ENCODE peak calls at places on chromosomes 13 and 19, in nine cellular contexts. One of them, this sample, is unnamed.

GRCh38 chr13:27919934-27920676 is at the start of gene PDX1:
- DNase-seq in GM23248: peak; percentile 28
- DNase-seq in neuronal stem cell: peak; percentile 48
- DNase-seq in cardiac muscle cell: no peak
- DNase-seq in adrenal gland: peak; percentile 15
- DNase-seq in IMR-90: no peak
- DNase-seq in psoas muscle: no peak
- DNase-seq in fibroblast of lung: no peak
- DNase-seq in heart left ventricle: no peak
- DNase-seq in this sample: no peak

GRCh38 chr13:98055623-98056022 is 87.3 kb upstream of the FARP1 start:
- DNase-seq in GM23248: no peak
- DNase-seq in neuronal stem cell: no peak
- DNase-seq in cardiac muscle cell: no peak
- DNase-seq in adrenal gland: no peak
- DNase-seq in IMR-90: no peak
- DNase-seq in psoas muscle: no peak
- DNase-seq in fibroblast of lung: no peak
- DNase-seq in heart left ventricle: no peak
- DNase-seq in this sample: no peak

GRCh38 chr19:56637976-56638555 is 4.9 kb upstream of the SMIM17 start:
- DNase-seq in GM23248: peak; percentile 81
- DNase-seq in neuronal stem cell: peak; percentile 90
- DNase-seq in cardiac muscle cell: peak; percentile 80
- DNase-seq in adrenal gland: peak; percentile 89
- DNase-seq in IMR-90: peak; percentile 65
- DNase-seq in psoas muscle: peak; percentile 50
- DNase-seq in fibroblast of lung: peak; percentile 74
- DNase-seq in heart left ventricle: peak; percentile 87
- DNase-seq in this sample: peak; percentile 42

GRCh38 chr13:60974296-60974695 is 441.4 kb downstream of the PCDH20 start:
- DNase-seq in GM23248: no peak
- DNase-seq in neuronal stem cell: no peak
- DNase-seq in cardiac muscle cell: no peak
- DNase-seq in adrenal gland: no peak
- DNase-seq in IMR-90: no peak
- DNase-seq in psoas muscle: no peak
- DNase-seq in fibroblast of lung: no peak
- DNase-seq in heart left ventricle: no peak
- DNase-seq in this sample: no peak

GRCh38 chr19:45130888-45131615 is 29.7 kb downstream of the NKPD1 start:
- DNase-seq in GM23248: peak; percentile 50
- DNase-seq in neuronal stem cell: no peak
- DNase-seq in cardiac muscle cell: no peak
- DNase-seq in adrenal gland: peak; percentile 64
- DNase-seq in IMR-90: peak; percentile 16
- DNase-seq in psoas muscle: no peak
- DNase-seq in fibroblast of lung: no peak
- DNase-seq in heart left ventricle: no peak
- DNase-seq in this sample: peak; percentile 85

GRCh38 chr13:98546402-98546801 is 30.5 kb downstream of the STK24 start:
- DNase-seq in GM23248: no peak
- DNase-seq in neuronal stem cell: no peak
- DNase-seq in cardiac muscle cell: no peak
- DNase-seq in adrenal gland: no peak
- DNase-seq in IMR-90: no peak
- DNase-seq in psoas muscle: no peak
- DNase-seq in fibroblast of lung: no peak
- DNase-seq in heart left ventricle: no peak
- DNase-seq in this sample: no peak

GRCh38 chr19:42028304-42029216 is 34.5 kb upstream of the ATP1A3 start:
- DNase-seq in GM23248: no peak
- DNase-seq in neuronal stem cell: peak; percentile 33
- DNase-seq in cardiac muscle cell: no peak
- DNase-seq in adrenal gland: no peak
- DNase-seq in IMR-90: no peak
- DNase-seq in psoas muscle: no peak
- DNase-seq in fibroblast of lung: no peak
- DNase-seq in heart left ventricle: peak; percentile 5
- DNase-seq in this sample: no peak

GRCh38 chr19:28823338-28823961 is 389.5 kb downstream of the UQCRFS1 start:
- DNase-seq in GM23248: no peak
- DNase-seq in neuronal stem cell: peak; percentile 3
- DNase-seq in cardiac muscle cell: no peak
- DNase-seq in adrenal gland: no peak
- DNase-seq in IMR-90: no peak
- DNase-seq in psoas muscle: no peak
- DNase-seq in fibroblast of lung: no peak
- DNase-seq in heart left ventricle: no peak
- DNase-seq in this sample: no peak

GRCh38 chr13:31703780-31704179 is 35.5 kb upstream of the RXFP2 start:
- DNase-seq in GM23248: no peak
- DNase-seq in neuronal stem cell: no peak
- DNase-seq in cardiac muscle cell: no peak
- DNase-seq in adrenal gland: no peak
- DNase-seq in IMR-90: no peak
- DNase-seq in psoas muscle: no peak
- DNase-seq in fibroblast of lung: no peak
- DNase-seq in heart left ventricle: no peak
- DNase-seq in this sample: no peak

DNA sequence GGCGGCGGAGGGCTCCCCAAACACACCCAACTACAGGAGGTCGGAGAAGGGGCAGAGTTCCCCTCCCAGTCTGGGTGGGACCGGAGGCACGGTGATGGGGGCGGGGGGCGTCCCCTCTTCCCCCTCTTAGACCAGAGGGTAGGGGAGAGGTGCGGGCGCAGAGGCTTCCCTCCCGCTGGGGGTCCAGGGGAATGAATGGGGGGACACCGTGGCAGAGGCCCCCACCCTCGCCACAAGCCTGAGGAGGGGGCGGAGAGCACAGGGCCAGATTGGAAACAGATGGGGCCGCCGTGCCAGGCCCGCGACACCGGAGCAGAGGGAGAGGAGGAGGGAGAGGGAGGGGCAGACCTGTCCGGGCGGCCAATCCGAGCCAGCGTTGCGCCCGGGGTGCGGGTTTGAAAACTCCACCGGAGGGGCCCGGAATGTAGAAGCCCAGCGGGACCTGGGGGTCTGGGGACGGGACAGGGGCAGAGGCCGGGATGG is 47.0 kb downstream of the PTPRS start:
- DNase-seq in GM23248: peak; percentile 78
- DNase-seq in neuronal stem cell: peak; percentile 92
- DNase-seq in cardiac muscle cell: peak; percentile 49
- DNase-seq in adrenal gland: peak; percentile 61
- DNase-seq in IMR-90: peak; percentile 40
- DNase-seq in psoas muscle: peak; percentile 48
- DNase-seq in fibroblast of lung: no peak
- DNase-seq in heart left ventricle: no peak
- DNase-seq in this sample: peak; percentile 38
- H3K27ac ChIP-seq in GM23248: no peak overlapping the region
- H3K27ac ChIP-seq in neuronal stem cell: peak overlapping the region; percentile 92
- H3K27ac ChIP-seq in cardiac muscle cell: no peak overlapping the region
- H3K27ac ChIP-seq in adrenal gland: no peak overlapping the region
- H3K27ac ChIP-seq in IMR-90: peak overlapping the region; percentile 83
- H3K27ac ChIP-seq in psoas muscle: no peak overlapping the region
- H3K27ac ChIP-seq in fibroblast of lung: peak overlapping the region; percentile 73
- H3K27ac ChIP-seq in heart left ventricle: no peak overlapping the region
- H3K27ac ChIP-seq in this sample: peak overlapping the region; percentile 88

GRCh38 chr13:87982436-87982835 is 311.3 kb downstream of the SLITRK5 start:
- DNase-seq in GM23248: no peak
- DNase-seq in neuronal stem cell: no peak
- DNase-seq in cardiac muscle cell: no peak
- DNase-seq in adrenal gland: no peak
- DNase-seq in IMR-90: no peak
- DNase-seq in psoas muscle: no peak
- DNase-seq in fibroblast of lung: no peak
- DNase-seq in heart left ventricle: no peak
- DNase-seq in this sample: no peak

GRCh38 chr13:87981416-87981815 is 310.2 kb downstream of the SLITRK5 start:
- DNase-seq in GM23248: no peak
- DNase-seq in neuronal stem cell: no peak
- DNase-seq in cardiac muscle cell: no peak
- DNase-seq in adrenal gland: no peak
- DNase-seq in IMR-90: no peak
- DNase-seq in psoas muscle: no peak
- DNase-seq in fibroblast of lung: no peak
- DNase-seq in heart left ventricle: no peak
- DNase-seq in this sample: no peak

DNA sequence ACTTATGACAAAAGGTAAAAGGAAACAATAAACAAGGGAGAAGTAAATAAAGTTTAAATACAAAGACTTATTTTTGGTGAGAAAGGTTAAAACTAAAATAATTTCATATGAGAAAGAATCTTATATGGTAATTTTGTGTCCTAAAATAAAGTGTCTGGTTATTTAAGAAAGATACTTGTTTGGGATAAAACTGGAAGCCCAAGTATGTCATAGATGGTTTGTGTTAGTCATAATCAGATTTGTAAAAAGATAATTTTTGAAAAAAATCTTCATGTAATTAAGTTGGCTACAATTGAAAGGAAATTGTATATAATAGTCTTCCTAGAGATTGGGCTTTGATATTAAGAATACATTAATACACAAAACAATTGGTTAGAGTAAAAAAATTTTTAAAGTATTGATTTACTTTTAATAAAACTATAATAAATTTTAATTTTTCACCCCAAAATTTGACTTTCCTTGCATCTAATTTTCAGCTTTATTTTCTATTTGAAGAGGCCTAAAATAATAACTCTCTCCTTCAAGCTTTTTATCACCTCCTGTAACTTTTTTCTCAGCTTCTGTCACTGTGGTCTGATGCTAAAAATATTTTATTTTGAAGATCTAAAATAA is 315.6 kb downstream of the SLITRK5 start:
- DNase-seq in GM23248: no peak
- DNase-seq in neuronal stem cell: no peak
- DNase-seq in cardiac muscle cell: no peak
- DNase-seq in adrenal gland: no peak
- DNase-seq in IMR-90: no peak
- DNase-seq in psoas muscle: no peak
- DNase-seq in fibroblast of lung: no peak
- DNase-seq in heart left ventricle: no peak
- DNase-seq in this sample: no peak
- H3K27ac ChIP-seq in GM23248: no peak overlapping the region
- H3K27ac ChIP-seq in neuronal stem cell: no peak overlapping the region
- H3K27ac ChIP-seq in cardiac muscle cell: no peak overlapping the region
- H3K27ac ChIP-seq in adrenal gland: no peak overlapping the region
- H3K27ac ChIP-seq in IMR-90: no peak overlapping the region
- H3K27ac ChIP-seq in psoas muscle: no peak overlapping the region
- H3K27ac ChIP-seq in fibroblast of lung: no peak overlapping the region
- H3K27ac ChIP-seq in heart left ventricle: no peak overlapping the region
- H3K27ac ChIP-seq in this sample: no peak overlapping the region

GRCh38 chr19:2089001-2089711 is 7.0 kb downstream of the MOB3A start:
- DNase-seq in GM23248: peak; percentile 52
- DNase-seq in neuronal stem cell: no peak
- DNase-seq in cardiac muscle cell: no peak
- DNase-seq in adrenal gland: no peak
- DNase-seq in IMR-90: peak; percentile 36
- DNase-seq in psoas muscle: no peak
- DNase-seq in fibroblast of lung: no peak
- DNase-seq in heart left ventricle: no peak
- DNase-seq in this sample: no peak

GRCh38 chr19:2084993-2085720 is 11.0 kb downstream of the MOB3A start:
- DNase-seq in GM23248: peak; percentile 79
- DNase-seq in neuronal stem cell: no peak
- DNase-seq in cardiac muscle cell: peak; percentile 60
- DNase-seq in adrenal gland: peak; percentile 57
- DNase-seq in IMR-90: no peak
- DNase-seq in psoas muscle: peak; percentile 65
- DNase-seq in fibroblast of lung: no peak
- DNase-seq in heart left ventricle: peak; percentile 78
- DNase-seq in this sample: no peak

GRCh38 chr19:2095338-2095938 is 688 bp downstream of the MOB3A start:
- DNase-seq in GM23248: peak; percentile 27
- DNase-seq in neuronal stem cell: no peak
- DNase-seq in cardiac muscle cell: no peak
- DNase-seq in adrenal gland: no peak
- DNase-seq in IMR-90: no peak
- DNase-seq in psoas muscle: no peak
- DNase-seq in fibroblast of lung: no peak
- DNase-seq in heart left ventricle: no peak
- DNase-seq in this sample: no peak

GRCh38 chr19:2087621-2088100 is 8.5 kb downstream of the MOB3A start:
- DNase-seq in GM23248: no peak
- DNase-seq in neuronal stem cell: no peak
- DNase-seq in cardiac muscle cell: no peak
- DNase-seq in adrenal gland: no peak
- DNase-seq in IMR-90: no peak
- DNase-seq in psoas muscle: no peak
- DNase-seq in fibroblast of lung: no peak
- DNase-seq in heart left ventricle: no peak
- DNase-seq in this sample: no peak

GRCh38 chr19:2089727-2090053 is 6.4 kb downstream of the MOB3A start:
- DNase-seq in GM23248: no peak
- DNase-seq in neuronal stem cell: no peak
- DNase-seq in cardiac muscle cell: no peak
- DNase-seq in adrenal gland: no peak
- DNase-seq in IMR-90: no peak
- DNase-seq in psoas muscle: no peak
- DNase-seq in fibroblast of lung: no peak
- DNase-seq in heart left ventricle: no peak
- DNase-seq in this sample: no peak
- H3K27ac ChIP-seq in GM23248: peak overlapping the region; percentile 82
- H3K27ac ChIP-seq in neuronal stem cell: no peak overlapping the region
- H3K27ac ChIP-seq in cardiac muscle cell: no peak overlapping the region
- H3K27ac ChIP-seq in adrenal gland: no peak overlapping the region
- H3K27ac ChIP-seq in IMR-90: no peak overlapping the region
- H3K27ac ChIP-seq in psoas muscle: peak overlapping the region; percentile 67
- H3K27ac ChIP-seq in fibroblast of lung: peak overlapping the region; percentile 61
- H3K27ac ChIP-seq in heart left ventricle: peak overlapping the region; percentile 90
- H3K27ac ChIP-seq in this sample: no peak overlapping the region

GRCh38 chr19:16367269-16367683 is 42.6 kb downstream of the KLF2 start:
- DNase-seq in GM23248: no peak
- DNase-seq in neuronal stem cell: no peak
- DNase-seq in cardiac muscle cell: no peak
- DNase-seq in adrenal gland: no peak
- DNase-seq in IMR-90: no peak
- DNase-seq in psoas muscle: no peak
- DNase-seq in fibroblast of lung: no peak
- DNase-seq in heart left ventricle: peak; percentile 11
- DNase-seq in this sample: no peak

GRCh38 chr19:16368385-16369305 is 44.0 kb downstream of the KLF2 start:
- DNase-seq in GM23248: no peak
- DNase-seq in neuronal stem cell: no peak
- DNase-seq in cardiac muscle cell: no peak
- DNase-seq in adrenal gland: peak; percentile 65
- DNase-seq in IMR-90: no peak
- DNase-seq in psoas muscle: no peak
- DNase-seq in fibroblast of lung: no peak
- DNase-seq in heart left ventricle: no peak
- DNase-seq in this sample: no peak

GRCh38 chr19:16370671-16371391 is 46.2 kb downstream of the KLF2 start:
- DNase-seq in GM23248: no peak
- DNase-seq in neuronal stem cell: no peak
- DNase-seq in cardiac muscle cell: no peak
- DNase-seq in adrenal gland: no peak
- DNase-seq in IMR-90: no peak
- DNase-seq in psoas muscle: no peak
- DNase-seq in fibroblast of lung: no peak
- DNase-seq in heart left ventricle: peak; percentile 27
- DNase-seq in this sample: no peak

GRCh38 chr19:16369664-16370576 is 45.3 kb downstream of the KLF2 start:
- DNase-seq in GM23248: no peak
- DNase-seq in neuronal stem cell: no peak
- DNase-seq in cardiac muscle cell: no peak
- DNase-seq in adrenal gland: no peak
- DNase-seq in IMR-90: no peak
- DNase-seq in psoas muscle: no peak
- DNase-seq in fibroblast of lung: no peak
- DNase-seq in heart left ventricle: peak; percentile 21
- DNase-seq in this sample: no peak

GRCh38 chr19:16369306-16369663 is 44.7 kb downstream of the KLF2 start:
- DNase-seq in GM23248: no peak
- DNase-seq in neuronal stem cell: no peak
- DNase-seq in cardiac muscle cell: no peak
- DNase-seq in adrenal gland: no peak
- DNase-seq in IMR-90: no peak
- DNase-seq in psoas muscle: no peak
- DNase-seq in fibroblast of lung: no peak
- DNase-seq in heart left ventricle: no peak
- DNase-seq in this sample: no peak
- H3K27ac ChIP-seq in GM23248: no peak overlapping the region
- H3K27ac ChIP-seq in neuronal stem cell: no peak overlapping the region
- H3K27ac ChIP-seq in cardiac muscle cell: peak overlapping the region; percentile 20
- H3K27ac ChIP-seq in adrenal gland: no peak overlapping the region
- H3K27ac ChIP-seq in IMR-90: no peak overlapping the region
- H3K27ac ChIP-seq in psoas muscle: no peak overlapping the region
- H3K27ac ChIP-seq in fibroblast of lung: no peak overlapping the region
- H3K27ac ChIP-seq in heart left ventricle: peak overlapping the region; percentile 87
- H3K27ac ChIP-seq in this sample: no peak overlapping the region

This sample was measured in dorsolateral prefrontal cortex.